ENCODE peak calls at places on chromosomes 1 and 21, in seven cellular contexts. R is HFF-Myc, Y is foreskin fibroblast, V is astrocyte of the cerebellum, L is AG04450, U is A549, F is MM.1S. P is an unnamed sample.

GRCh38 chr1:220139966-220140365 is 46.0 kb downstream of the IARS2 start:
- DNase-seq in R (no peak), L (no peak), V (no peak), F (no peak), U (no peak), Y (no peak), P (no peak)

GRCh38 chr1:31848381-31848897 is 32.6 kb upstream of the SPOCD1 start:
- DNase-seq in U (no peak), V (no peak), L (no peak), R (no peak), Y (no peak), F (peak), P (no peak)

GRCh38 chr1:232127190-232127589 is 500.6 kb downstream of the DISC1 start:
- DNase-seq in U (peak), R (no peak), L (peak), V (no peak), F (no peak), Y (peak), P (no peak)

GRCh38 chr1:94622757-94623156 is 81.2 kb upstream of the F3 start:
- DNase-seq in V (no peak), Y (peak), R (no peak), F (no peak), U (peak), L (no peak), P (peak)

GRCh38 chr1:232426801-232427200 is 203.1 kb downstream of the SIPA1L2 start:
- DNase-seq in U (no peak), Y (no peak), R (no peak), V (peak), L (peak), F (no peak), P (no peak)

GRCh38 chr1:97864615-97865014 is 56.2 kb downstream of the DPYD start:
- DNase-seq in V (no peak), U (no peak), L (no peak), F (peak), Y (no peak), R (no peak), P (no peak)

GRCh38 chr21:32350981-32351380 is 41.8 kb downstream of the URB1 start:
- DNase-seq in V (no peak), F (no peak), R (no peak), L (no peak), Y (no peak), U (no peak), P (no peak)

GRCh38 chr1:93827633-93828436 is 51.2 kb downstream of the DNTTIP2 start:
- DNase-seq in U (peak), F (no peak), L (no peak), V (no peak), Y (peak), R (no peak), P (peak)

GRCh38 chr1:178093958-178094751 is at the start of gene RASAL2:
- DNase-seq in U (peak), Y (peak), F (peak), R (no peak), V (peak), L (no peak), P (peak)

GRCh38 chr1:21338568-21339401 is 48.5 kb upstream of the ECE1 start:
- DNase-seq in Y (no peak), V (no peak), L (peak), R (no peak), U (peak), F (no peak), P (peak)

GRCh38 chr1:24748191-24749121 is 3.2 kb downstream of the CLIC4 start:
- DNase-seq in F (peak), U (no peak), R (no peak), L (no peak), V (no peak), Y (no peak), P (no peak)

GRCh38 chr1:6359568-6360496 is 33.7 kb downstream of the ACOT7 start:
- DNase-seq in F (peak), R (no peak), L (peak), U (peak), V (no peak), Y (peak), P (peak)

GRCh38 chr1:70896224-70896623 is 151.4 kb downstream of the PTGER3 start:
- DNase-seq in U (no peak), L (no peak), R (no peak), F (no peak), Y (no peak), V (no peak), P (no peak)

GRCh38 chr1:54940027-54940426 is 40.4 kb upstream of the TMEM61 start:
- DNase-seq in L (no peak), R (no peak), V (no peak), U (no peak), Y (no peak), F (no peak), P (no peak)

GRCh38 chr1:32650157-32650751 is at the start of gene ZBTB8OS:
- DNase-seq in U (peak), F (peak), Y (peak), L (peak), R (peak), V (peak), P (peak)

GRCh38 chr1:180595966-180596365 is 35.9 kb upstream of the XPR1 start:
- DNase-seq in Y (no peak), U (no peak), F (no peak), R (no peak), L (no peak), V (no peak), P (no peak)

GRCh38 chr1:202664083-202664482 is 46.2 kb downstream of the SYT2 start:
- DNase-seq in V (no peak), Y (peak), U (no peak), R (no peak), L (no peak), F (no peak), P (no peak)

GRCh38 chr1:33327587-33328325 is 6.9 kb upstream of the A3GALT2 start:
- DNase-seq in U (no peak), R (peak), L (peak), F (no peak), Y (peak), V (peak), P (no peak)

GRCh38 chr1:175206687-175207086 is 14.1 kb upstream of the KIAA0040 start:
- DNase-seq in U (no peak), F (no peak), L (no peak), Y (no peak), V (no peak), R (no peak), P (no peak)

GRCh38 chr1:198238121-198238520 is 81.3 kb downstream of the NEK7 start:
- DNase-seq in U (no peak), F (no peak), V (no peak), R (no peak), L (no peak), Y (no peak), P (no peak)

GRCh38 chr1:240559781-240560180 is 52.2 kb downstream of the GREM2 start:
- DNase-seq in Y (no peak), L (no peak), F (no peak), V (no peak), U (no peak), R (no peak), P (no peak)

GRCh38 chr1:219427989-219428388 is 184.9 kb downstream of the ZC3H11B start:
- DNase-seq in F (no peak), U (no peak), V (no peak), Y (no peak), R (peak), L (no peak), P (no peak)

GRCh38 chr1:215637041-215637573 is 70.0 kb downstream of the KCTD3 start:
- DNase-seq in F (no peak), R (peak), V (peak), U (no peak), L (peak), Y (no peak), P (no peak)

GRCh38 chr1:11757047-11757446 is 4.9 kb upstream of the C1orf167 start:
- DNase-seq in Y (no peak), U (no peak), F (no peak), R (no peak), L (no peak), V (no peak), P (no peak)

GRCh38 chr1:86218859-86219258 is 62.3 kb upstream of the COL24A1 start:
- DNase-seq in F (no peak), U (no peak), L (no peak), V (no peak), R (no peak), Y (no peak), P (no peak)

GRCh38 chr1:33818071-33818470 is 45.8 kb upstream of the HMGB4 start:
- DNase-seq in V (no peak), L (no peak), Y (no peak), F (no peak), U (no peak), R (no peak), P (no peak)

GRCh38 chr1:39509360-39510009 is 18.0 kb downstream of the BMP8A start:
- DNase-seq in Y (no peak), R (no peak), F (peak), U (no peak), L (no peak), V (peak), P (no peak)

GRCh38 chr21:25457946-25458345 is 149.3 kb downstream of the MRPL39 start:
- DNase-seq in U (no peak), F (no peak), V (no peak), R (no peak), Y (no peak), L (no peak), P (no peak)

GRCh38 chr1:44251989-44252625 is 38.8 kb downstream of the DMAP1 start:
- DNase-seq in Y (no peak), R (no peak), L (no peak), U (no peak), F (no peak), V (no peak), P (no peak)

GRCh38 chr1:157203166-157203565 is 65.0 kb upstream of the ETV3 start:
- DNase-seq in U (no peak), R (no peak), Y (no peak), V (no peak), L (no peak), F (no peak), P (no peak)

GRCh38 chr1:99849413-99849743 is 783 bp upstream of the AGL start:
- DNase-seq in U (peak), Y (no peak), F (no peak), V (no peak), L (no peak), R (no peak), P (no peak)

GRCh38 chr1:231986631-231987291 is 360.2 kb downstream of the DISC1 start:
- DNase-seq in U (no peak), Y (peak), R (no peak), F (no peak), V (no peak), L (no peak), P (no peak)

GRCh38 chr1:150072959-150073358 is 5.4 kb downstream of the VPS45 start:
- DNase-seq in F (peak), R (no peak), Y (no peak), L (no peak), U (peak), V (peak), P (no peak)

GRCh38 chr1:16717174-16718108 is 22.9 kb upstream of the RNU1-4 start:
- DNase-seq in R (no peak), L (no peak), U (no peak), V (no peak), Y (no peak), F (no peak), P (no peak)

GRCh38 chr1:85200870-85201339 is at the start of gene SYDE2:
- DNase-seq in Y (peak), U (peak), L (no peak), R (peak), F (peak), V (no peak), P (peak)

GRCh38 chr1:9557624-9558023 is 18.4 kb downstream of the SLC25A33 start:
- DNase-seq in V (no peak), Y (no peak), F (no peak), U (no peak), R (no peak), L (no peak), P (no peak)

GRCh38 chr21:30340714-30341573 is 3.5 kb upstream of the KRTAP27-1 start:
- DNase-seq in L (no peak), R (no peak), U (peak), Y (no peak), V (peak), F (peak), P (peak)

GRCh38 chr21:45443595-45444181 is 38.7 kb downstream of the COL18A1 start:
- DNase-seq in Y (no peak), R (no peak), L (no peak), F (no peak), U (no peak), V (no peak), P (no peak)

DNA sequence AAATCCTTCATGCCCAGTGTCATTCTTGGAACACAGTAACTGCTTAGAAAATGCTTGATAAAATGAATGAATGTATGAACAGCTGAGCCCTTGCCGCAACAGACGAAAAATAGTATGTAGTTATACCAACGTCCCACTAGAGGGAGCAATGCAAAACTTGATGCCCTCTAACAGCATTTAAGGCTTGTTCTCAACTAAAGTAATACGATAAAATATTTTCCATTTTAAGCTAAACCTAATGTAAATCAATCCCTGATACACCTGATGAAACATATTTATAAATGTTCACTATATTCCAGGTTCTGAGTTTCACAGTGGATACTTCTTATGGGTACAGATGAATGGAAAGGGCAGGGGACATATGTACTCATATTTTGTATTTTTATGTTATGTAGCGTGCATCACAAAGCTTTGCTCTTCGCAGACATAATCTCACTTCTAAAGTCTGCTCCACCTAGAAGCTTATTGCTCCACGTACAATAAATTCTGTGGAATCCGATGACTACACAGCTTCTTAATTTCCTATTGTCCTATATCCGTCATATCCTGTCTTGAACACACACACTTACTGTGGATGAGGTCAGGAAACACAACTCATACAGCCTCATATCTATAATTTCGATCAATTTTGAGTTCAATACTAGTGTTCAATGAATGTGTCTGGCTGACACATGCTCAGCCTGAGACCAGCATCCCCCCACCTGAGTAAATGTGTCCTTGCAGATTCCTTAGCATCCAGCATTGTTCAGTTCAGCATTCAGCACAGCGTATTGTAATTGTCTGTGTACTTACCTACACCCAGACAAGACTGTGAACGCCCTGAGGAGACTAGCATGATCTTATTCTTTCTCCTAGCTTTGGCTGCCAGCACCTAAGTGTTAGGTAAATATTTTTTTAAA is 4.4 kb upstream of the UTP25 start:
- DNase-seq in Y (peak), U (peak), V (peak), R (peak), F (peak), L (no peak), P (no peak)
- H3K4me3 ChIP-seq in Y (no peak), U (no peak), V (no peak), R (no peak), F (no peak), L (no peak), P (no peak)

GRCh38 chr1:76841460-76841859 is 25.8 kb upstream of the ST6GALNAC5 start:
- DNase-seq in U (no peak), Y (no peak), F (no peak), L (no peak), V (no peak), R (no peak), P (no peak)

GRCh38 chr1:76843821-76844448 is 23.3 kb upstream of the ST6GALNAC5 start:
- DNase-seq in L (no peak), Y (no peak), U (no peak), V (no peak), R (no peak), F (no peak), P (no peak)
- H3K4me3 ChIP-seq in L (no peak), Y (no peak), U (no peak), V (no peak), R (no peak), F (no peak), P (no peak)

GRCh38 chr1:168835153-168835648 is 106.2 kb upstream of the DPT start:
- DNase-seq in Y (no peak), F (no peak), V (no peak), U (no peak), L (no peak), R (no peak), P (no peak)

GRCh38 chr1:168835791-168836190 is 106.8 kb upstream of the DPT start:
- DNase-seq in R (no peak), F (no peak), L (no peak), U (no peak), Y (no peak), V (no peak), P (no peak)

GRCh38 chr1:168833801-168834224 is 104.8 kb upstream of the DPT start:
- DNase-seq in V (no peak), Y (no peak), F (no peak), L (no peak), U (no peak), R (no peak), P (no peak)

GRCh38 chr1:168834225-168834872 is 105.3 kb upstream of the DPT start:
- DNase-seq in L (no peak), R (no peak), U (peak), F (no peak), Y (no peak), V (no peak), P (peak)

GRCh38 chr1:168836469-168836868 is 107.5 kb upstream of the DPT start:
- DNase-seq in R (no peak), L (no peak), F (no peak), Y (no peak), V (no peak), U (no peak), P (no peak)
- H3K4me3 ChIP-seq in R (no peak), L (no peak), F (no peak), Y (no peak), V (no peak), U (no peak), P (no peak)

GRCh38 chr1:248824701-248825100 is 1.0 kb downstream of the SH3BP5L start:
- DNase-seq in F (no peak), V (no peak), Y (no peak), R (no peak), U (no peak), L (no peak), P (peak)
- H3K4me3 ChIP-seq in F (peak), V (peak), Y (peak), R (peak), U (peak), L (peak), P (peak)

DNA sequence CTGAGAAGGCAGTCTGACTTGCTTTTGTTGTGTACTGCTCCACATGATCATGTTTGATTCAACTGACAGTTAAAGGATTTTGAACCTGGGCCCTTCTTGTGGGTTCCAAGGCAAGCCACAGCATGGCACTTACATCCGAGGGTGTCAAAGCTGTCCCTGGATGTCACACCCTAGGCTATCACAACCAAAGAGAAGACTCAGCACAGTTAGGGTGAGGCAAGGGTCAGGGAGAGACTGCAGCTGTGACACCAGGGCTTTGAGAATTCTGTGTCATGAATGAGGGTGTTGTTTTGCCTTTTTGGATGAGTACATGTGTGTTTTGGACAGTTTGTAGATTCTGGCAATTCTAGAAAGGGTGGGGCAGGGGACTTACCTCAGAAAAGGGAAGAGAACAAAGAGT is 37.8 kb upstream of the ZNF326 start:
- DNase-seq in Y (no peak), V (no peak), L (no peak), F (peak), R (no peak), U (peak), P (no peak)
- H3K4me3 ChIP-seq in Y (no peak), V (no peak), L (no peak), F (no peak), R (no peak), U (no peak), P (no peak)

GRCh38 chr1:66346873-66347272 is 187.1 kb upstream of the SGIP1 start:
- DNase-seq in L (no peak), Y (no peak), U (no peak), V (no peak), F (no peak), R (no peak), P (no peak)
- H3K4me3 ChIP-seq in L (no peak), Y (no peak), U (no peak), V (no peak), F (no peak), R (no peak), P (no peak)

GRCh38 chr21:38228115-38228514 is 28.7 kb upstream of the KCNJ15 start:
- DNase-seq in F (no peak), L (no peak), U (no peak), V (no peak), R (no peak), Y (no peak), P (no peak)
- H3K4me3 ChIP-seq in F (no peak), L (no peak), U (no peak), V (no peak), R (no peak), Y (no peak), P (no peak)

GRCh38 chr1:172826096-172826741 is 167.3 kb downstream of the FASLG start:
- DNase-seq in F (peak), U (peak), L (peak), R (peak), Y (peak), V (peak), P (no peak)
- H3K4me3 ChIP-seq in F (no peak), U (no peak), L (no peak), R (no peak), Y (no peak), V (no peak), P (no peak)

GRCh38 chr1:8182034-8182761 is 135.7 kb upstream of the SLC45A1 start:
- DNase-seq in L (no peak), U (peak), R (no peak), F (peak), V (no peak), Y (peak), P (peak)
- H3K4me3 ChIP-seq in L (no peak), U (no peak), R (no peak), F (peak), V (no peak), Y (no peak), P (no peak)

GRCh38 chr1:236908669-236909068 is 95.6 kb downstream of the MT1HL1 start:
- DNase-seq in Y (no peak), R (no peak), V (no peak), U (no peak), L (no peak), F (no peak), P (no peak)

GRCh38 chr1:236904874-236905741 is 99.1 kb downstream of the MT1HL1 start:
- DNase-seq in R (peak), L (peak), F (no peak), V (peak), Y (peak), U (peak), P (peak)

DNA sequence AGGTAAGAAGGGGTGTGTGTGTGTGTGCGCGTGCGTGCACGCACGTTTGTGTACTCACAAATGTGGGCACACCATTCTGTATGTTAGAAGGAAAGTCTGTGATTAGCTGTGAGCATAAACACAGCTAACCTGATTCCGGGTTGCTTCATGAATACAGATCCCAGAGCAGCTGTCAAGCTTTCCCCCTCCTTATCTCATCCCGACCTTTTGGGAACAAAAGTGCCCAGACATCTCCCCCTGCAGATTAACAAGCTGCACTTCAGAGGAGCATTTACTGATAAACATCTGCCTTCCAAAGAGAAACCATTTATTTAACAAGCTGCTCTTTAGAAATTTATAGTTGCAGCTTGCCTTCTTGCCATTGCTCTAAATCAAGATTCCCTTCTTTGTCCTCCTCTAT is 97.0 kb downstream of the MT1HL1 start:
- DNase-seq in U (no peak), Y (no peak), V (no peak), L (no peak), R (no peak), F (no peak), P (no peak)
- H3K4me3 ChIP-seq in U (no peak), Y (no peak), V (no peak), L (no peak), R (no peak), F (no peak), P (no peak)